ENCODE peak calls at places on chromosome 12, in four cellular contexts. C, H, R and I are unnamed samples.

GRCh38 chr12:92404259-92404894 is 258.7 kb upstream of the BTG1 start:
- DNase-seq in C (no peak), H (no peak), R (no peak), I (no peak)

GRCh38 chr12:103973909-103974308 is 8.2 kb downstream of the TDG start:
- DNase-seq in H (no peak), R (no peak), C (no peak), I (no peak)

GRCh38 chr12:28172434-28173030 is 17.7 kb upstream of the CCDC91 start:
- DNase-seq in C (no peak), R (no peak), H (no peak), I (no peak)

GRCh38 chr12:462936-463705 is 3.4 kb downstream of the B4GALNT3 start:
- DNase-seq in R (no peak), H (no peak), C (no peak), I (no peak)

GRCh38 chr12:44972746-44973421 is 78.0 kb downstream of the DBX2 start:
- DNase-seq in R (no peak), C (no peak), H (no peak), I (no peak)

GRCh38 chr12:114684098-114684869 is at the start of gene TBX3:
- DNase-seq in H (peak), C (peak), R (peak), I (no peak)

GRCh38 chr12:3869860-3870259 is 3.3 kb downstream of the PARP11 start:
- DNase-seq in H (no peak), R (no peak), C (no peak), I (no peak)

GRCh38 chr12:116551952-116552749 is 7.0 kb upstream of the MAP1LC3B2 start:
- DNase-seq in R (no peak), H (no peak), C (no peak), I (no peak)

GRCh38 chr12:81502912-81503695 is 256.0 kb downstream of the PPFIA2 start:
- DNase-seq in R (no peak), C (no peak), H (no peak), I (no peak)

GRCh38 chr12:49543221-49543913 is 4.5 kb downstream of the KCNH3 start:
- DNase-seq in H (no peak), R (no peak), C (no peak), I (no peak)

GRCh38 chr12:94988471-94988870 is 15.0 kb downstream of the NDUFA12 start:
- DNase-seq in H (peak), C (no peak), R (no peak), I (no peak)

GRCh38 chr12:52564582-52564981 is 9.1 kb downstream of the KRT74 start:
- DNase-seq in R (no peak), C (no peak), H (no peak), I (no peak)

GRCh38 chr12:86669010-86669409 is 412.8 kb upstream of the MGAT4C start:
- DNase-seq in C (no peak), R (no peak), H (no peak), I (no peak)

GRCh38 chr12:85580562-85581168 is 255.5 kb downstream of the RASSF9 start:
- DNase-seq in H (no peak), C (no peak), R (no peak), I (no peak)

GRCh38 chr12:138171-138897 is 71.8 kb downstream of the IQSEC3 start:
- DNase-seq in R (no peak), C (no peak), H (no peak), I (no peak)

GRCh38 chr12:47276253-47277070 is 196.7 kb upstream of the AMIGO2 start:
- DNase-seq in H (peak), R (peak), C (no peak), I (peak)

GRCh38 chr12:6765634-6766581 is at the start of gene PTMS:
- DNase-seq in R (no peak), C (peak), H (no peak), I (no peak)

GRCh38 chr12:101924647-101925046 is 47.3 kb downstream of the DRAM1 start:
- DNase-seq in C (no peak), H (no peak), R (no peak), I (no peak)

GRCh38 chr12:45379261-45379660 is 163.4 kb downstream of the ANO6 start:
- DNase-seq in C (no peak), H (no peak), R (no peak), I (no peak)